ENCODE peak calls at places on chromosomes 13 and 19, in five cellular contexts. H, I, R, C and D are unnamed samples.

GRCh38 chr13:99955747-99956472 is 15.7 kb downstream of the ZIC5 start:
- DNase-seq in H (no peak), I (no peak), R (no peak), C (no peak), D (no peak)

GRCh38 chr13:48944221-48944620 is 31.5 kb upstream of the FNDC3A start:
- DNase-seq in H (no peak), I (no peak), R (no peak), C (no peak), D (no peak)

GRCh38 chr19:20565321-20566018 is at the start of gene ZNF737:
- DNase-seq in H (peak; percentile 94), I (peak; percentile 98), R (peak; percentile 95), C (peak; percentile 96), D (peak; percentile 67)

GRCh38 chr13:77975358-77976042 is 56.9 kb upstream of the EDNRB start:
- DNase-seq in H (no peak), I (no peak), R (no peak), C (no peak), D (no peak)

GRCh38 chr19:17997969-17998826 is 9.8 kb upstream of the ARRDC2 start:
- DNase-seq in H (no peak), I (peak; percentile 73), R (no peak), C (no peak), D (no peak)

GRCh38 chr19:13099073-13099999 is 3.3 kb downstream of the LYL1 start:
- DNase-seq in H (peak; percentile 87), I (peak; percentile 82), R (no peak), C (no peak), D (no peak)

GRCh38 chr19:18626906-18627305 is 9.9 kb upstream of the KLHL26 start:
- DNase-seq in H (no peak), I (no peak), R (no peak), C (no peak), D (no peak)

GRCh38 chr19:46571495-46571894 is 29.6 kb upstream of the CALM3 start:
- DNase-seq in H (no peak), I (no peak), R (no peak), C (no peak), D (no peak)

GRCh38 chr13:94822356-94822755 is 110.0 kb upstream of the SOX21 start:
- DNase-seq in H (no peak), I (no peak), R (no peak), C (no peak), D (no peak)

GRCh38 chr19:28465317-28466086 is 747.4 kb downstream of the UQCRFS1 start:
- DNase-seq in H (no peak), I (no peak), R (no peak), C (no peak), D (no peak)

GRCh38 chr13:82654851-82655517 is 1227.3 kb downstream of the SLITRK1 start:
- DNase-seq in H (peak; percentile 67), I (peak; percentile 92), R (peak; percentile 74), C (peak; percentile 57), D (no peak)

GRCh38 chr13:40652588-40652940 is 13.9 kb downstream of the FOXO1 start:
- DNase-seq in H (no peak), I (no peak), R (no peak), C (no peak), D (no peak)
- H3K27ac ChIP-seq in H (no peak overlapping the region), I (no peak overlapping the region), R (no peak overlapping the region), C (no peak overlapping the region), D (no peak overlapping the region)

DNA sequence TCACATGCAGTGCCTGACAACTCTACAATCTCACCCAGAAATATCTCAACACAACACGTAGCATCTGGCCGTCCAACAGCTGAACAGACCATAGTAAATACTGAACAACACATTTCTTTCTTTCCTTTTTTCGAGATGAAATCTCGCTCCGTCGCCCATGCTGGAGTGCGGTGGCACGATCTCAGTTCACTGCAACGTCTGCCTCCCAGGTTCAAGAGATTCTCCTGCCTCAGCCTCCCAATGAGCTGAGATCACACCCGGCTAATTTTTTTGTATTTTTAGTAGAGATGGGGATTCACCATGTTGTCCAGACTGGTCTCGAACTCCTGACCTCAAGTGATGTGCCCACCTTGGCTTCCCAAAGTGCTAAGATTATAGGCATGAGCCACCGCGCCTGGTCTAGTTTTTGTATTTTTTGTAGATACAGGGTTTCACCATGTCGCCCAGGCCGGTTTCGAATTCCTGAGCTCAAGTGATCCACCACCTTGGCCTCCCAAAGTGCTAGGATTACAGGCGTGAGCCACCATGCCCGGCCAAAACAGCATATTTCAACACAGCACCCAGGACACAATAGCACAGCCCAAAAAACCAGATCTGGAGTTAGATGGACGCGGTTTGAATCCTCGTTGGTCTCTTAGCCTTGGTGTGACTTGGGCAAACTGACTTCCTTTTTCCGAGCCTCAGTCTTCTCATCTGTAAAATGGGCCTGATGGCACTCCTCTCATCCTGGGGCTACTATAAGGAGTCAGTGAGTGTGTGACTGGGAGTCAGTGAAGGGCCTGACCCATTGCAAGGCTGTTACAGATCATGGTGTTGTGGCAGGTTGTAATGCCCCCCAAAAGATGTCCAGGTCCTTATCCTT is 22.6 kb downstream of the CYP2A6 start:
- DNase-seq in H (no peak), I (peak; percentile 52), R (no peak), C (no peak), D (no peak)
- H3K27ac ChIP-seq in H (no peak overlapping the region), I (no peak overlapping the region), R (no peak overlapping the region), C (no peak overlapping the region), D (no peak overlapping the region)

DNA sequence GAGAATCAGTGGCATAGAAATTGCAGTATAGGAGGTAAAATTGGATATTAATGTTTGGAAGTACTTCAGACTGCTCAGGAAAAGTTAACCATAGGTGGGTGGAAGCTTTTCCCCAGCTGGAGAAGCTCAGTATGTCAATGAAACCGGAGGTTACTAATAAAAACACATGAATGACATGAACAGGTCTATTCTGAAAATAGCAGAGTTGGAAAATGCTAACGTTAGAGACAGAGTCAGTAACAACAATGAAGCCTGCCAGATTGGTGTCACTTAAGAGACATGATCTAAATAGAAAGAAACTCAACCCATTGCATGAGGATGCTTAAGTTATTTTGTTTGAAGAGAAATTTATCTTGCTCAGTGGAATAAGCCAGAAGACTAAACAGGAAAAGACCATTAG is 364.5 kb downstream of the DNAJC15 start:
- DNase-seq in H (no peak), I (no peak), R (no peak), C (no peak), D (no peak)
- H3K27ac ChIP-seq in H (no peak overlapping the region), I (no peak overlapping the region), R (no peak overlapping the region), C (peak overlapping the region; percentile 25), D (no peak overlapping the region)

DNA sequence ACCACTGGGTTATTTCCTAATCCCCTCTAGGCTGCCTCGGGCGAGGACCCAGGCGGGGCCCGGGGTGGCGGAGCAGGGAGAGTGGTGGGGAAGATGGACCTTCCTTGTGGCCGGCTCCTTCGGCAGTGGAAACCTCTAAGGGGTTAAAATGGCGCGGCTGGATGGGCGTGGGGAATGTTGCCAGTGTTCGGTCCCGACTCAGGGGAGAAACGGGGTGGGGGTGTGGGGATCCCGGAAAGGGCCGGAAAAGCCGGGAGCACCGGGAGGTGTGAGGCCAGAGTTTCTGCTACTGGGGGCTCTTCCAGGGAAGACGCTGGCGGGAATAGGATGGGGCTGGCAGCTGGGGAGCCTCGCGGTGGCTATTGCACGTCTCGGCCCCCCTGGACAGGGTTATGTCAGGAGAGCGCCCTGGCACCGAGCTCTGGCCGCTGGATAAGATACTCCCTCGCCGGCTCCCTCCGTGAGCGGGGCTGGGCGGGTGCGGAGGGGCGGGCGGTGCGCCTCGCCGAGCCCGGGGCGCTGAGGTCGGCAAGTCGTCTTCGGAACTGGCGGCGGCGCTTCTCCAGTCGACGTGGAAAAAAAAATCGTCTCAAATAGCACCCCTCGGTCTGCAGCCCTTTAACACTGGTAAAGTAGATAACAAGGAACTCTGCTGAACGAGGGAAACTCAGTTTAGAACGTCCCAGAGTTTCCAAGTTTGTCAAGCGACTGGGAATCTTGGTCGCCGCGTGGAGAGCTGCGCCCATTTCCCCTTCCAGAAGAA is 114.9 kb downstream of the KCNRG start:
- DNase-seq in H (no peak), I (peak; percentile 85), R (peak; percentile 63), C (no peak), D (no peak)
- H3K27ac ChIP-seq in H (peak overlapping the region; percentile 50), I (peak overlapping the region; percentile 77), R (peak overlapping the region; percentile 100), C (peak overlapping the region; percentile 50), D (peak overlapping the region; percentile 57)

DNA sequence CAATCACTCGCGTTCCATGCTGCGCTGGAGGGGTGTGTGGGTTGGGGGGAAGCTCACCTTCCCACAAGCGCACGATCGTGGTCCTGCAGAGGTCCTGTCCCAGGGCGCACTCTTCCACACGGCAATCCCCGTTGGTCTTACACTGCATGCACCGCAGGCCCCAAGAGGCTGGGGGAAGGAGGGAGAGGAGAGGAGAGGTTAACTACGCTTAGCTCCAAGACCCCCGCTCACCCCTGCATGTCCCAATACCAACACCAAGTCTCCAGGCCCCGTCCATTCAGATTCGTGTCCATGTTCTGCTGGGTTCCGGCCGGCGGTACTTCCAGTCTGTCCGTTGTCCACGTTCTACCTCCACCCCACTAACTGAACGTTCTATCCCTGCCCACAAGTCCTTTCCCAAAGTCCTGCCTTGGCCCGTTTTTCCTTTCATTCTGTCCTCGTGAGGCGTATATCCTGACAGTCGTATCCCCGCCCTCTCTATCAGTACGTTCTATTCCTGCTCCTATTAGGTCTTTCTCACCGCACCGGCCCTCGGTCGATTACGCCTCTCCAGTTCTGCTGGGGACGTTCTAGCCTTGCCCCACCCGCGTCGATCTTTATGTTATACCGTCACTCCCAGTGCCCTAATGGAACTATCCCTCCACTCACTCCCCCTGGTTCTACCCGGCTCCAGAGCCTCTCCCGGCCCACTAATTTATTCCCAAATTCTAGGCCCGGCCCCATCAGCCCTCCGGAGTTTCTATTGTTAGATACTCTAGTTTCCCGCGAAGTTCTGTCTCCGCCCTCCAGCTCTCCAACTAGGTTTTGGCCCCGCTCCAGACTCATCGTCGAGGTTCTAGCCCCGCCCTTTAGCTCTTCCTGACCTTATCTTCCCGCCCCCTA is 2.2 kb downstream of the PLAUR start:
- DNase-seq in H (peak; percentile 52), I (no peak), R (no peak), C (no peak), D (no peak)
- H3K27ac ChIP-seq in H (peak overlapping the region; percentile 48), I (peak overlapping the region; percentile 92), R (peak overlapping the region; percentile 95), C (peak overlapping the region; percentile 93), D (peak overlapping the region; percentile 60)

GRCh38 chr19:15379996-15380647 is 535 bp upstream of the AKAP8 start:
- DNase-seq in H (peak; percentile 73), I (no peak), R (no peak), C (peak; percentile 70), D (no peak)
- H3K27ac ChIP-seq in H (peak overlapping the region; percentile 96), I (peak overlapping the region; percentile 97), R (peak overlapping the region; percentile 98), C (peak overlapping the region; percentile 99), D (peak overlapping the region; percentile 96)

GRCh38 chr19:54312011-54312410 is 955 bp downstream of the LILRA5 start:
- DNase-seq in H (no peak), I (no peak), R (no peak), C (no peak), D (no peak)
- H3K27ac ChIP-seq in H (no peak overlapping the region), I (no peak overlapping the region), R (no peak overlapping the region), C (no peak overlapping the region), D (no peak overlapping the region)

GRCh38 chr19:10767726-10768125 is 49.8 kb downstream of the DNM2 start:
- DNase-seq in H (no peak), I (no peak), R (no peak), C (no peak), D (no peak)

GRCh38 chr19:10768936-10769335 is 51.1 kb downstream of the DNM2 start:
- DNase-seq in H (no peak), I (no peak), R (no peak), C (no peak), D (no peak)

GRCh38 chr19:10766681-10767201 is 48.9 kb downstream of the DNM2 start:
- DNase-seq in H (no peak), I (no peak), R (no peak), C (no peak), D (no peak)

GRCh38 chr19:10768369-10768768 is 50.5 kb downstream of the DNM2 start:
- DNase-seq in H (no peak), I (no peak), R (no peak), C (no peak), D (no peak)

GRCh38 chr19:10769533-10770491 is 51.9 kb downstream of the DNM2 start:
- DNase-seq in H (no peak), I (no peak), R (peak; percentile 27), C (no peak), D (no peak)
- H3K27ac ChIP-seq in H (peak overlapping the region; percentile 56), I (peak overlapping the region; percentile 38), R (peak overlapping the region; percentile 72), C (peak overlapping the region; percentile 40), D (peak overlapping the region; percentile 43)

GRCh38 chr13:44159633-44160279 is 213.9 kb upstream of the SERP2 start:
- DNase-seq in H (no peak), I (no peak), R (no peak), C (peak; percentile 58), D (no peak)
- H3K27ac ChIP-seq in H (no peak overlapping the region), I (peak overlapping the region; percentile 90), R (peak overlapping the region; percentile 73), C (peak overlapping the region; percentile 68), D (peak overlapping the region; percentile 73)